ENCODE peak calls at places on chromosomes 5 and 9, in seven cellular contexts. G is OCI-LY7, J is lower lobe of right lung, R is adrenal gland, V is keratinocyte, B is kidney epithelial cell, K is dorsolateral prefrontal cortex. F is an unnamed sample.

GRCh38 chr5:151200913-151201445 is 22.9 kb downstream of the CCDC69 start:
- DNase-seq in G (no peak), J (no peak), R (no peak), V (no peak), B (no peak), K (no peak), F (no peak)

GRCh38 chr9:94926457-94926852 is 200.0 kb downstream of the AOPEP start:
- DNase-seq in G (no peak), J (no peak), R (no peak), V (no peak), B (no peak), K (no peak), F (no peak)

GRCh38 chr5:32439086-32439642 is 5.4 kb downstream of the ZFR start:
- DNase-seq in G (no peak), J (no peak), R (no peak), V (no peak), B (no peak), K (no peak), F (no peak)

GRCh38 chr5:86968311-86968753 is 299.4 kb upstream of the RASA1 start:
- DNase-seq in G (peak), J (no peak), R (no peak), V (no peak), B (no peak), K (no peak), F (peak)

GRCh38 chr5:143041461-143041860 is 271.3 kb downstream of the ARHGAP26 start:
- DNase-seq in G (no peak), J (no peak), R (no peak), V (no peak), B (no peak), K (no peak), F (no peak)

GRCh38 chr9:111148390-111148993 is 110.2 kb upstream of the LPAR1 start:
- DNase-seq in G (no peak), J (no peak), R (no peak), V (no peak), B (no peak), K (no peak), F (no peak)

GRCh38 chr9:83572524-83572923 is 34.3 kb upstream of the FRMD3 start:
- DNase-seq in G (no peak), J (no peak), R (no peak), V (no peak), B (peak), K (no peak), F (peak)

GRCh38 chr9:132541966-132542830 is 40.2 kb upstream of the BARHL1 start:
- DNase-seq in G (no peak), J (no peak), R (no peak), V (no peak), B (no peak), K (no peak), F (no peak)

GRCh38 chr5:125317546-125317995 is 571.1 kb upstream of the ZNF608 start:
- DNase-seq in G (no peak), J (no peak), R (no peak), V (no peak), B (no peak), K (no peak), F (no peak)

GRCh38 chr5:142508630-142509425 is 177.1 kb downstream of the FGF1 start:
- DNase-seq in G (no peak), J (no peak), R (no peak), V (no peak), B (no peak), K (no peak), F (no peak)

GRCh38 chr9:114261026-114261425 is 61.9 kb upstream of the ORM1 start:
- DNase-seq in G (no peak), J (no peak), R (no peak), V (no peak), B (no peak), K (no peak), F (no peak)

GRCh38 chr5:82105457-82105856 is 133.6 kb downstream of the ATG10 start:
- DNase-seq in G (no peak), J (no peak), R (no peak), V (no peak), B (no peak), K (no peak), F (no peak)

GRCh38 chr5:28779161-28779754 is 1740.9 kb upstream of the CDH9 start:
- DNase-seq in G (no peak), J (no peak), R (no peak), V (no peak), B (no peak), K (no peak), F (peak)

GRCh38 chr5:76391014-76391413 is 12.1 kb upstream of the IQGAP2 start:
- DNase-seq in G (no peak), J (no peak), R (no peak), V (no peak), B (no peak), K (no peak), F (no peak)

GRCh38 chr9:124774131-124774978 is 2.6 kb upstream of the OLFML2A start:
- DNase-seq in G (peak), J (peak), R (peak), V (peak), B (no peak), K (peak), F (peak)
- H3K4me3 ChIP-seq in G (no peak), J (no peak), R (no peak), V (no peak), B (no peak), K (no peak), F (no peak)

GRCh38 chr5:158429564-158429963 is 570.6 kb upstream of the CLINT1 start:
- DNase-seq in G (no peak), J (no peak), R (no peak), V (peak), B (no peak), K (no peak), F (no peak)
- TF ChIP-seq CTCF in G (no peak), J (no peak), R (no peak), V (no peak), B (no peak), K (no peak), F (no peak)

DNA sequence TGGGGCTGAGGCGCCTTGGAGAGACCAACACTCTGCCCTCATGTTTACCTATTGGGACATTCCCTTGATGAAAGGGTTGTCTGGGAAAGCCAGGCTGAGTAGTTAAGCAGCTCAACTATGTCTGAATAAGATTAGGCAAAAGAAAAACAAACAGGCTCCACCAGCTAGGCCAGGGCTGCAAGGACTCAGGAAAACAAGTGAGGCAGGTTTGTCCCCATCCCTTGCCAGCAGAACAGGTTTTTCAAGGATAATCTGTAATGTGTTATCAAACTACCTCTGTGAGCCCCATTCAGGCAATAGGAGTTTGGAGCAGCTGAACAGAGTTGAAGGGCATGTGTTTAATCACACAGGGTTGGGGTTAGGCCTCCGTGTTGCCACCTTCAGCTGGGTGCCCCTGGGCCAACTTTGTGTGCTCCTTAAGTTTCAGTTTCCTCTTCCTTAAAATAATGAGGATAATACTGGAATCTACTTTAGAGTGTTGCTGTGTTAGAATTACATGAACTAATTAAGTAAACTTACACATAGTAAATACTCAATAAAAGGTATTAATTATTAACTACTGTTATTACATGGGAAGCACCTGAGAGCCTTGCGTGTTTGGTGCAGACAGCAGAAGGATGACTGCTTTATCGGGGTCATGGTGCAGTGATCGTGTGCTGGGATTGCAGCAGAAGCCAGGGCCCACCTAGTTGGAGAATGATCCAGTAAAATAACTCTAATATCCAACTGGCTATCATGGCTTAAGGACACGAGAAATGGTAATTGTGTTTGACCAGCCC is 72.1 kb upstream of the ATP10B start:
- DNase-seq in G (no peak), J (peak), R (no peak), V (no peak), B (peak), K (no peak), F (no peak)
- H3K4me3 ChIP-seq in G (no peak), J (no peak), R (no peak), V (no peak), B (no peak), K (no peak), F (no peak)

GRCh38 chr9:129111143-129111761 is at the start of gene PTPA:
- DNase-seq in G (peak), J (peak), R (peak), V (no peak), B (peak), K (peak), F (peak)
- TF ChIP-seq CTCF in G (no peak), J (no peak), R (no peak), V (no peak), B (no peak), K (no peak), F (no peak)

DNA sequence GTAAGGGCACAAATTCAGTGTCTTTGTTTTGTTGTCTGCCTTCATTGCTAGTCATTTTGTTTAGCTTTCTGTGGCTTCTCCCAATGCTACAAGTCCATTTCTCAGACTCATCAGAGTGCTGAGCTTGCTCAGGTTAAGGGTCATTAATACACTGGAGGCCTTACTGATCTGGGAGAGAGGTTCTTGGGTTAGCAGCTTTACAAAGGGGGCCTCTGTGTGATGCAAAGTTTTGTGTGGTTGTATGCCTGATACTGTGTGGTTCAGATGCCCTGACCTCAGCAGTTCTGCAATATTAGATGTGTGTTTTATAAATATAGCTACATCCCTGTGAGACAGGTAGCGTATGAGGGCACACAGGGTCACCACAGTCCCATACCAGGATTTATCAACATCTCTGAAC is 34.8 kb upstream of the SMARCA2 start:
- DNase-seq in G (no peak), J (no peak), R (no peak), V (no peak), B (no peak), K (no peak), F (no peak)
- H3K4me3 ChIP-seq in G (no peak), J (no peak), R (no peak), V (no peak), B (no peak), K (peak), F (peak)

GRCh38 chr9:136666364-136667216 is 3.9 kb downstream of the EGFL7 start:
- DNase-seq in G (no peak), J (no peak), R (no peak), V (no peak), B (no peak), K (no peak), F (no peak)

GRCh38 chr9:136665704-136666363 is 3.1 kb downstream of the EGFL7 start:
- DNase-seq in G (no peak), J (no peak), R (no peak), V (no peak), B (no peak), K (no peak), F (no peak)

GRCh38 chr9:136664799-136665082 is 2.0 kb downstream of the EGFL7 start:
- DNase-seq in G (no peak), J (no peak), R (no peak), V (no peak), B (no peak), K (no peak), F (no peak)

GRCh38 chr9:136664000-136664798 is 1.5 kb downstream of the EGFL7 start:
- DNase-seq in G (no peak), J (no peak), R (no peak), V (no peak), B (no peak), K (no peak), F (no peak)

GRCh38 chr9:136665111-136665703 is 2.5 kb downstream of the EGFL7 start:
- DNase-seq in G (no peak), J (no peak), R (no peak), V (no peak), B (no peak), K (no peak), F (no peak)
- TF ChIP-seq CTCF in G (no peak), J (peak), R (no peak), V (no peak), B (no peak), K (no peak), F (no peak)

GRCh38 chr5:157160001-157160400 is 6.1 kb downstream of the GARIN3 start:
- DNase-seq in G (no peak), J (no peak), R (no peak), V (no peak), B (no peak), K (no peak), F (no peak)
- H3K4me3 ChIP-seq in G (no peak), J (no peak), R (no peak), V (no peak), B (no peak), K (no peak), F (no peak)

GRCh38 chr5:96377167-96377566 is 55.9 kb downstream of the PCSK1 start:
- DNase-seq in G (no peak), J (no peak), R (no peak), V (no peak), B (no peak), K (no peak), F (no peak)

GRCh38 chr5:96379862-96380261 is 53.2 kb downstream of the PCSK1 start:
- DNase-seq in G (no peak), J (no peak), R (no peak), V (no peak), B (no peak), K (no peak), F (no peak)

GRCh38 chr5:96384353-96384752 is 48.7 kb downstream of the PCSK1 start:
- DNase-seq in G (no peak), J (no peak), R (peak), V (no peak), B (peak), K (peak), F (peak)

GRCh38 chr5:96377597-96377996 is 55.5 kb downstream of the PCSK1 start:
- DNase-seq in G (no peak), J (no peak), R (no peak), V (no peak), B (no peak), K (no peak), F (no peak)

GRCh38 chr5:96381526-96381925 is 51.5 kb downstream of the PCSK1 start:
- DNase-seq in G (peak), J (no peak), R (no peak), V (no peak), B (no peak), K (no peak), F (no peak)
- TF ChIP-seq CTCF in G (no peak), J (no peak), R (no peak), V (no peak), B (peak), K (no peak), F (no peak)